ENCODE peak calls at places on chromosomes 1 and 21, in four cellular contexts. P, S, G and L are unnamed samples.

GRCh38 chr1:243850013-243850367 is at the start of gene AKT3:
- DNase-seq in P (no peak), S (no peak), G (no peak), L (no peak)

GRCh38 chr1:25106352-25106751 is 126.0 kb downstream of the SYF2 start:
- DNase-seq in P (no peak), S (no peak), G (no peak), L (no peak)

GRCh38 chr1:245132771-245133170 is 22.0 kb upstream of the KIF26B start:
- DNase-seq in P (no peak), S (no peak), G (no peak), L (no peak)

GRCh38 chr1:31931241-31932225 is 6.6 kb downstream of the PTP4A2 start:
- DNase-seq in P (no peak), S (no peak), G (peak), L (peak)

GRCh38 chr1:237269938-237270337 is 228.0 kb downstream of the RYR2 start:
- DNase-seq in P (no peak), S (no peak), G (no peak), L (no peak)

GRCh38 chr1:74591954-74592353 is 79.5 kb upstream of the LRRC53 start:
- DNase-seq in P (no peak), S (no peak), G (no peak), L (no peak)

GRCh38 chr21:45931397-45931969 is 50.1 kb upstream of the COL6A1 start:
- DNase-seq in P (no peak), S (no peak), G (no peak), L (no peak)

GRCh38 chr1:89633103-89633744 is at the start of gene LRRC8C:
- DNase-seq in P (peak), S (peak), G (peak), L (peak)

GRCh38 chr1:157369808-157370521 is 182.3 kb downstream of the FCRL5 start:
- DNase-seq in P (peak), S (no peak), G (peak), L (peak)